ENCODE peak calls at places on chromosomes 12 and 14, in nine cellular contexts. One of them, this sample, is unnamed.

GRCh38 chr14:76603713-76604112 is 157.6 kb upstream of the VASH1 start:
- DNase-seq in NCI-H1417: no peak
- DNase-seq in NCI-H524: no peak
- DNase-seq in SJSA1: no peak
- DNase-seq in right lobe of liver: no peak
- DNase-seq in IMR-90: no peak
- DNase-seq in anterior cingulate cortex: no peak
- DNase-seq in stimulated activated CD4-positive, alpha-beta T cell treated with anti-CD3 and anti-CD28 coated beads, Interleukin-1b, Interleukin-23, amount 100 ng/mL, for 4 hours: no peak
- DNase-seq in endothelial cell: no peak
- DNase-seq in this sample: no peak

GRCh38 chr14:24251880-24252288 is 9.5 kb upstream of the TINF2 start:
- DNase-seq in NCI-H524: no peak
- DNase-seq in SJSA1: peak; percentile 44
- DNase-seq in endothelial cell: no peak
- DNase-seq in IMR-90: peak; percentile 67
- DNase-seq in NCI-H1417: no peak
- DNase-seq in anterior cingulate cortex: no peak
- DNase-seq in stimulated activated CD4-positive, alpha-beta T cell treated with anti-CD3 and anti-CD28 coated beads, Interleukin-1b, Interleukin-23, amount 100 ng/mL, for 4 hours: no peak
- DNase-seq in right lobe of liver: no peak
- DNase-seq in this sample: no peak

GRCh38 chr12:1122803-1123202 is 131.8 kb downstream of the ERC1 start:
- DNase-seq in endothelial cell: no peak
- DNase-seq in IMR-90: no peak
- DNase-seq in anterior cingulate cortex: no peak
- DNase-seq in NCI-H1417: no peak
- DNase-seq in SJSA1: no peak
- DNase-seq in NCI-H524: peak; percentile 14
- DNase-seq in stimulated activated CD4-positive, alpha-beta T cell treated with anti-CD3 and anti-CD28 coated beads, Interleukin-1b, Interleukin-23, amount 100 ng/mL, for 4 hours: no peak
- DNase-seq in right lobe of liver: no peak
- DNase-seq in this sample: no peak

GRCh38 chr14:89227490-89227834 is 189.6 kb downstream of the FOXN3 start:
- DNase-seq in endothelial cell: no peak
- DNase-seq in SJSA1: no peak
- DNase-seq in NCI-H1417: no peak
- DNase-seq in stimulated activated CD4-positive, alpha-beta T cell treated with anti-CD3 and anti-CD28 coated beads, Interleukin-1b, Interleukin-23, amount 100 ng/mL, for 4 hours: no peak
- DNase-seq in IMR-90: no peak
- DNase-seq in right lobe of liver: no peak
- DNase-seq in anterior cingulate cortex: no peak
- DNase-seq in NCI-H524: no peak
- DNase-seq in this sample: no peak

GRCh38 chr12:7108042-7108927 is 729 bp downstream of the C1RL start:
- DNase-seq in endothelial cell: peak; percentile 57
- DNase-seq in anterior cingulate cortex: no peak
- DNase-seq in SJSA1: peak; percentile 68
- DNase-seq in NCI-H1417: no peak
- DNase-seq in IMR-90: peak; percentile 70
- DNase-seq in stimulated activated CD4-positive, alpha-beta T cell treated with anti-CD3 and anti-CD28 coated beads, Interleukin-1b, Interleukin-23, amount 100 ng/mL, for 4 hours: peak; percentile 59
- DNase-seq in NCI-H524: peak; percentile 18
- DNase-seq in right lobe of liver: peak; percentile 84
- DNase-seq in this sample: peak; percentile 69

GRCh38 chr12:118307069-118307954 is 65.4 kb downstream of the TAOK3 start:
- DNase-seq in endothelial cell: no peak
- DNase-seq in stimulated activated CD4-positive, alpha-beta T cell treated with anti-CD3 and anti-CD28 coated beads, Interleukin-1b, Interleukin-23, amount 100 ng/mL, for 4 hours: peak; percentile 17
- DNase-seq in IMR-90: peak; percentile 95
- DNase-seq in NCI-H524: no peak
- DNase-seq in anterior cingulate cortex: no peak
- DNase-seq in right lobe of liver: no peak
- DNase-seq in SJSA1: no peak
- DNase-seq in NCI-H1417: no peak
- DNase-seq in this sample: no peak

GRCh38 chr12:95624544-95624943 is 73.3 kb upstream of the USP44 start:
- DNase-seq in IMR-90: peak; percentile 31
- DNase-seq in NCI-H1417: no peak
- DNase-seq in stimulated activated CD4-positive, alpha-beta T cell treated with anti-CD3 and anti-CD28 coated beads, Interleukin-1b, Interleukin-23, amount 100 ng/mL, for 4 hours: no peak
- DNase-seq in right lobe of liver: no peak
- DNase-seq in anterior cingulate cortex: no peak
- DNase-seq in SJSA1: peak; percentile 60
- DNase-seq in endothelial cell: no peak
- DNase-seq in NCI-H524: no peak
- DNase-seq in this sample: no peak

GRCh38 chr14:68631058-68631690 is 161.7 kb downstream of the ZFP36L1 start:
- DNase-seq in SJSA1: no peak
- DNase-seq in right lobe of liver: no peak
- DNase-seq in NCI-H1417: no peak
- DNase-seq in IMR-90: no peak
- DNase-seq in NCI-H524: no peak
- DNase-seq in anterior cingulate cortex: no peak
- DNase-seq in endothelial cell: no peak
- DNase-seq in stimulated activated CD4-positive, alpha-beta T cell treated with anti-CD3 and anti-CD28 coated beads, Interleukin-1b, Interleukin-23, amount 100 ng/mL, for 4 hours: no peak
- DNase-seq in this sample: no peak

GRCh38 chr14:20873370-20874177 is 17.6 kb upstream of the RNASE3 start:
- DNase-seq in stimulated activated CD4-positive, alpha-beta T cell treated with anti-CD3 and anti-CD28 coated beads, Interleukin-1b, Interleukin-23, amount 100 ng/mL, for 4 hours: peak; percentile 76
- DNase-seq in SJSA1: peak; percentile 58
- DNase-seq in NCI-H1417: peak; percentile 16
- DNase-seq in IMR-90: peak; percentile 56
- DNase-seq in anterior cingulate cortex: peak; percentile 52
- DNase-seq in endothelial cell: peak; percentile 87
- DNase-seq in NCI-H524: no peak
- DNase-seq in right lobe of liver: peak; percentile 78
- DNase-seq in this sample: peak; percentile 95

GRCh38 chr12:59695379-59695778 is 99.5 kb downstream of the SLC16A7 start:
- DNase-seq in IMR-90: peak; percentile 69
- DNase-seq in SJSA1: no peak
- DNase-seq in stimulated activated CD4-positive, alpha-beta T cell treated with anti-CD3 and anti-CD28 coated beads, Interleukin-1b, Interleukin-23, amount 100 ng/mL, for 4 hours: no peak
- DNase-seq in NCI-H1417: no peak
- DNase-seq in right lobe of liver: no peak
- DNase-seq in NCI-H524: no peak
- DNase-seq in anterior cingulate cortex: no peak
- DNase-seq in endothelial cell: no peak
- DNase-seq in this sample: no peak

GRCh38 chr14:81138429-81138828 is 82.3 kb downstream of the GTF2A1 start:
- DNase-seq in NCI-H524: no peak
- DNase-seq in right lobe of liver: no peak
- DNase-seq in IMR-90: no peak
- DNase-seq in SJSA1: no peak
- DNase-seq in anterior cingulate cortex: no peak
- DNase-seq in stimulated activated CD4-positive, alpha-beta T cell treated with anti-CD3 and anti-CD28 coated beads, Interleukin-1b, Interleukin-23, amount 100 ng/mL, for 4 hours: no peak
- DNase-seq in NCI-H1417: no peak
- DNase-seq in endothelial cell: no peak
- DNase-seq in this sample: no peak

GRCh38 chr12:56431288-56431687 is 17.9 kb downstream of the TIMELESS start:
- DNase-seq in stimulated activated CD4-positive, alpha-beta T cell treated with anti-CD3 and anti-CD28 coated beads, Interleukin-1b, Interleukin-23, amount 100 ng/mL, for 4 hours: no peak
- DNase-seq in NCI-H524: no peak
- DNase-seq in endothelial cell: no peak
- DNase-seq in anterior cingulate cortex: no peak
- DNase-seq in SJSA1: no peak
- DNase-seq in NCI-H1417: no peak
- DNase-seq in right lobe of liver: no peak
- DNase-seq in IMR-90: no peak
- DNase-seq in this sample: no peak

GRCh38 chr12:122013792-122014590 is 7.7 kb upstream of the BCL7A start:
- DNase-seq in endothelial cell: no peak
- DNase-seq in stimulated activated CD4-positive, alpha-beta T cell treated with anti-CD3 and anti-CD28 coated beads, Interleukin-1b, Interleukin-23, amount 100 ng/mL, for 4 hours: no peak
- DNase-seq in IMR-90: no peak
- DNase-seq in NCI-H1417: peak; percentile 24
- DNase-seq in right lobe of liver: no peak
- DNase-seq in anterior cingulate cortex: no peak
- DNase-seq in SJSA1: no peak
- DNase-seq in NCI-H524: no peak
- DNase-seq in this sample: no peak

GRCh38 chr14:102525213-102526143 is 15.9 kb upstream of the ANKRD9 start:
- DNase-seq in right lobe of liver: no peak
- DNase-seq in stimulated activated CD4-positive, alpha-beta T cell treated with anti-CD3 and anti-CD28 coated beads, Interleukin-1b, Interleukin-23, amount 100 ng/mL, for 4 hours: no peak
- DNase-seq in endothelial cell: no peak
- DNase-seq in SJSA1: no peak
- DNase-seq in anterior cingulate cortex: no peak
- DNase-seq in NCI-H1417: peak; percentile 37
- DNase-seq in NCI-H524: peak; percentile 59
- DNase-seq in IMR-90: peak; percentile 59
- DNase-seq in this sample: no peak

GRCh38 chr12:46303039-46303666 is 34.3 kb upstream of the SLC38A1 start:
- DNase-seq in endothelial cell: peak; percentile 36
- DNase-seq in SJSA1: no peak
- DNase-seq in right lobe of liver: no peak
- DNase-seq in NCI-H1417: peak; percentile 50
- DNase-seq in anterior cingulate cortex: no peak
- DNase-seq in stimulated activated CD4-positive, alpha-beta T cell treated with anti-CD3 and anti-CD28 coated beads, Interleukin-1b, Interleukin-23, amount 100 ng/mL, for 4 hours: peak; percentile 4
- DNase-seq in IMR-90: peak; percentile 33
- DNase-seq in NCI-H524: peak; percentile 34
- DNase-seq in this sample: peak; percentile 48

This sample was measured in WTC11.